ENCODE peak calls at places on chromosomes 13 and 19, in seven cellular contexts. X, Y, R, Q, A, N and O are unnamed samples.

GRCh38 chr13:36965767-36966166 is 33.4 kb downstream of the ALG5 start:
- DNase-seq in X (no peak), Y (no peak), R (peak), Q (no peak), A (no peak), N (no peak), O (no peak)

GRCh38 chr19:13652810-13653590 is 111.3 kb upstream of the MRI1 start:
- DNase-seq in X (no peak), Y (no peak), R (no peak), Q (no peak), A (no peak), N (no peak), O (no peak)

GRCh38 chr13:73303858-73304257 is 245.1 kb downstream of the KLF5 start:
- DNase-seq in X (no peak), Y (no peak), R (peak), Q (no peak), A (no peak), N (no peak), O (no peak)

GRCh38 chr19:5126498-5127223 is 157.7 kb downstream of the KDM4B start:
- DNase-seq in X (no peak), Y (no peak), R (no peak), Q (no peak), A (no peak), N (no peak), O (no peak)

GRCh38 chr13:30844548-30845296 is 61.3 kb upstream of the MEDAG start:
- DNase-seq in X (no peak), Y (no peak), R (no peak), Q (no peak), A (no peak), N (no peak), O (no peak)

GRCh38 chr13:92547256-92547655 is 679.4 kb upstream of the GPC6 start:
- DNase-seq in X (no peak), Y (no peak), R (peak), Q (no peak), A (no peak), N (no peak), O (no peak)

GRCh38 chr19:48510421-48511268 is 990 bp downstream of the LMTK3 start:
- DNase-seq in X (peak), Y (peak), R (peak), Q (peak), A (no peak), N (peak), O (peak)

GRCh38 chr19:19094513-19094912 is 30.7 kb downstream of the SLC25A42 start:
- DNase-seq in X (no peak), Y (no peak), R (no peak), Q (no peak), A (no peak), N (no peak), O (no peak)

GRCh38 chr13:59700281-59700680 is 463.4 kb downstream of the DIAPH3 start:
- DNase-seq in X (no peak), Y (no peak), R (peak), Q (no peak), A (no peak), N (no peak), O (no peak)

GRCh38 chr19:409515-410242 is 732 bp upstream of the C2CD4C start:
- DNase-seq in X (no peak), Y (no peak), R (no peak), Q (no peak), A (no peak), N (no peak), O (peak)

GRCh38 chr19:49157445-49158224 is at the start of gene TRPM4:
- DNase-seq in X (peak), Y (no peak), R (peak), Q (peak), A (no peak), N (peak), O (peak)

GRCh38 chr19:34187011-34187410 is 14.7 kb downstream of the LSM14A start:
- DNase-seq in X (no peak), Y (no peak), R (no peak), Q (no peak), A (no peak), N (no peak), O (no peak)

GRCh38 chr19:52567921-52568320 is 2.2 kb upstream of the ZNF701 start:
- DNase-seq in X (no peak), Y (no peak), R (no peak), Q (no peak), A (no peak), N (no peak), O (no peak)

GRCh38 chr19:10644351-10645007 is 9.7 kb upstream of the ILF3 start:
- DNase-seq in X (peak), Y (peak), R (peak), Q (peak), A (peak), N (peak), O (peak)

GRCh38 chr19:54338521-54338920 is 441 bp downstream of the LILRA4 start:
- DNase-seq in X (no peak), Y (no peak), R (no peak), Q (no peak), A (no peak), N (no peak), O (no peak)

GRCh38 chr13:22061371-22061805 is 390.5 kb downstream of the FGF9 start:
- DNase-seq in X (no peak), Y (peak), R (no peak), Q (no peak), A (no peak), N (no peak), O (no peak)

GRCh38 chr13:46385946-46386345 is 1.1 kb downstream of the RUBCNL start:
- DNase-seq in X (no peak), Y (no peak), R (no peak), Q (no peak), A (no peak), N (no peak), O (no peak)

GRCh38 chr19:1097810-1098176 is 2.6 kb upstream of the POLR2E start:
- DNase-seq in X (peak), Y (no peak), R (no peak), Q (no peak), A (no peak), N (no peak), O (no peak)

GRCh38 chr13:41356788-41357187 is 45.7 kb downstream of the NAA16 start:
- DNase-seq in X (no peak), Y (peak), R (no peak), Q (no peak), A (no peak), N (no peak), O (no peak)

GRCh38 chr19:16206046-16206605 is 8.4 kb downstream of the AP1M1 start:
- DNase-seq in X (no peak), Y (no peak), R (no peak), Q (no peak), A (no peak), N (no peak), O (peak)

GRCh38 chr13:51397262-51397933 is 55.4 kb downstream of the INTS6 start:
- DNase-seq in X (no peak), Y (no peak), R (peak), Q (no peak), A (no peak), N (no peak), O (peak)

GRCh38 chr13:73421310-73421912 is 362.6 kb downstream of the KLF5 start:
- DNase-seq in X (no peak), Y (no peak), R (peak), Q (no peak), A (no peak), N (peak), O (no peak)

GRCh38 chr19:7680606-7681335 is at the start of gene TRAPPC5:
- DNase-seq in X (peak), Y (peak), R (peak), Q (peak), A (no peak), N (peak), O (peak)

GRCh38 chr19:7679771-7680605 is 645 bp upstream of the TRAPPC5 start:
- DNase-seq in X (no peak), Y (no peak), R (no peak), Q (no peak), A (no peak), N (no peak), O (no peak)

GRCh38 chr19:7681336-7682174 is 922 bp downstream of the TRAPPC5 start:
- DNase-seq in X (peak), Y (peak), R (peak), Q (peak), A (no peak), N (peak), O (peak)

GRCh38 chr19:7679017-7679720 is 1.5 kb upstream of the TRAPPC5 start:
- DNase-seq in X (no peak), Y (peak), R (no peak), Q (no peak), A (no peak), N (no peak), O (no peak)

DNA sequence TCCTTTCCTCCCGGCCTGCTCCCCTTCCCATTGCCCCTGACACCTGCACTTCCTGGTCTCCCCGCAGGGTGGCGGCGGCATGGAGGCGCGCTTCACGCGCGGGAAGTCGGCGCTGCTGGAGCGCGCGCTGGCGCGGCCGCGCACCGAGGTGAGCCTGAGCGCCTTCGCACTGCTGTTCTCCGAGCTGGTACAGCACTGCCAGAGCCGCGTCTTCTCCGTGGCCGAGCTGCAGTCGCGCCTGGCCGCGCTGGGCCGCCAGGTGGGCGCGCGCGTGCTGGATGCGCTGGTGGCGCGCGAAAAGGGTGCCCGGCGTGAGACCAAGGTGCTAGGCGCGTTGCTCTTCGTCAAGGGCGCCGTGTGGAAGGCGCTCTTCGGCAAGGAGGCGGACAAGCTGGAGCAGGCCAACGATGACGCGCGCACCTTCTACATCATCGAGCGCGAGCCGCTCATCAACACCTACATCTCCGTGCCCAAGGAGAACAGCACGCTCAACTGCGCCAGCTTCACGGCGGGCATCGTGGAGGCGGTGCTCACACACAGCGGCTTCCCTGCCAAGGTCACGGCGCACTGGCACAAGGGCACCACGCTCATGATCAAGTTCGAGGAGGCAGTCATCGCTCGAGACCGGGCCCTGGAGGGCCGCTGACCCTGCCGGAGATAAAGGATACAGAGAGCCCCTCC is 1.7 kb downstream of the TRAPPC5 start:
- DNase-seq in X (peak), Y (no peak), R (no peak), Q (no peak), A (no peak), N (peak), O (no peak)
- H3K27ac ChIP-seq in X (peak), Y (peak), R (no peak), Q (no peak), A (no peak), N (no peak), O (peak)

GRCh38 chr13:113153810-113154748 is 4.4 kb upstream of the PROZ start:
- DNase-seq in X (peak), Y (peak), R (peak), Q (peak), A (no peak), N (peak), O (peak)

GRCh38 chr13:113151745-113152707 is 6.4 kb upstream of the PROZ start:
- DNase-seq in X (no peak), Y (no peak), R (peak), Q (peak), A (no peak), N (no peak), O (no peak)

GRCh38 chr13:113155201-113155600 is 3.2 kb upstream of the PROZ start:
- DNase-seq in X (no peak), Y (no peak), R (no peak), Q (no peak), A (no peak), N (no peak), O (no peak)

GRCh38 chr13:113150545-113151365 is 7.7 kb upstream of the PROZ start:
- DNase-seq in X (no peak), Y (no peak), R (no peak), Q (no peak), A (no peak), N (no peak), O (no peak)

GRCh38 chr13:113152894-113153809 is 5.3 kb upstream of the PROZ start:
- DNase-seq in X (peak), Y (peak), R (no peak), Q (peak), A (no peak), N (peak), O (peak)
- H3K27ac ChIP-seq in X (peak), Y (peak), R (peak), Q (peak), A (peak), N (peak), O (peak)

GRCh38 chr19:57817976-57818375 is 3.3 kb upstream of the ZNF552 start:
- DNase-seq in X (no peak), Y (no peak), R (no peak), Q (no peak), A (no peak), N (no peak), O (no peak)

GRCh38 chr19:57816652-57817051 is 1.9 kb upstream of the ZNF552 start:
- DNase-seq in X (no peak), Y (no peak), R (no peak), Q (no peak), A (no peak), N (no peak), O (no peak)

GRCh38 chr19:57814505-57815246 is at the start of gene ZNF552:
- DNase-seq in X (peak), Y (peak), R (peak), Q (peak), A (peak), N (peak), O (peak)

GRCh38 chr19:57813919-57814504 is 701 bp downstream of the ZNF552 start:
- DNase-seq in X (no peak), Y (no peak), R (no peak), Q (no peak), A (no peak), N (no peak), O (no peak)

DNA sequence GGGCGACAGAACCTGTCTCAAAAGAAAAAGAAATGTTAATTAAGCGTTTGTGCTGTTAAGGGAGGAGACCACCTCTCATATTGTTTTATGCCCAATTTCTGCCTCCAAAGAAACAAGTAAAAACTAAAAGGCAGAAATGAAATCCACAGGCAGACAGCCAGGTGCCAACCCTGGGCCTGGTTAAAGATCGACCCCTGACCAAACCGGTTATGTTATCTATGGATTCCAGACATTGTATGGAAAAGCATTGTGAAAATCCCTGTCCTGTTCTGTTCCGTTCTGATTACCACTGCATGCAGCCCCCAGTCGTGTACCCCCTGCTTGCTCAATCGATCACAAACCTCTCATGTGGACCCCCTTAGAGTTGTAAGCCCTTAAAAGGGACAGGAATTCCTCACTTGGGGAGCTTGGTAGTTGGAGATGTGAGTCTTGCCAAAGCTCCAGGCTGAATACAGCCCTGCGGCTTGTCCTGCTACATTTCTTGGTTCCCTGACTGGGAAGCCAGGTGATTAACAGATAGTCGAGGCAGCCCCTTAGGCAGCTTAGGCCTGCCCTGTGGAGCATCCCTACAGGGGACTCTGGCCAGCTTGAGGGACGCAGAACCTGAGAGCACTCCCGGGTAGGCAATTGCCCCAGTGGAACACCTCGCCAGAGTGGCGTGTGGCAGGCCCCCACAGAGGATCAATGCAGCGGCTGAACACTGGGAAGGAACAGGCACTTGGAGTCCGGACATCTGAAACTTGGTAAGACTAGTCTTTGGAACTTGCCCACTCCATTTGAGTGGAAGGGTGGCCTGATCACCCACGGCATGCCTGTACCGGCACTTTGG is 748 bp upstream of the ZNF552 start:
- DNase-seq in X (no peak), Y (no peak), R (no peak), Q (no peak), A (no peak), N (no peak), O (no peak)
- H3K27ac ChIP-seq in X (peak), Y (peak), R (no peak), Q (no peak), A (peak), N (peak), O (peak)

DNA sequence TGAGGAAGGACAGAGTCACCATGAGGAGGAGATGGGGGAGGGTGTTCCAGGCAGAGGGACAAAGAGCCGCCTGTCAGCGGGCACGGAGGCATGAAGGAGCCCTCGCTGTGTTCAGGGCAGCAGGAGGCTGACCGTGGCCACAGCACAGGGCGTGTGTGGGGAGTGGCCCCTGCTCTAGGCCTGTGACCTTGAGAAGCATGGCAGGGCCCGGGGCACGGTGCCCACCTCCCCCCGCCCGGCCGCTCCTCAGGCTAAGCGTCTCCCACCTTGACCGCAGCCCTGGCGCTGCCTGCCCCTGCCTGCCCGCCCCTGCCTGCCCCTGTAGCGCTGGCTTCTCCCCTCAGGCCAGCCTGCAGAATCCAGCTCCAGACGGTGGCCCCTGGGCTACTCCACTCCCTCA is 11.6 kb downstream of the MAP2K2 start:
- DNase-seq in X (no peak), Y (no peak), R (no peak), Q (no peak), A (no peak), N (no peak), O (no peak)
- H3K27ac ChIP-seq in X (no peak), Y (no peak), R (no peak), Q (no peak), A (no peak), N (no peak), O (no peak)

DNA sequence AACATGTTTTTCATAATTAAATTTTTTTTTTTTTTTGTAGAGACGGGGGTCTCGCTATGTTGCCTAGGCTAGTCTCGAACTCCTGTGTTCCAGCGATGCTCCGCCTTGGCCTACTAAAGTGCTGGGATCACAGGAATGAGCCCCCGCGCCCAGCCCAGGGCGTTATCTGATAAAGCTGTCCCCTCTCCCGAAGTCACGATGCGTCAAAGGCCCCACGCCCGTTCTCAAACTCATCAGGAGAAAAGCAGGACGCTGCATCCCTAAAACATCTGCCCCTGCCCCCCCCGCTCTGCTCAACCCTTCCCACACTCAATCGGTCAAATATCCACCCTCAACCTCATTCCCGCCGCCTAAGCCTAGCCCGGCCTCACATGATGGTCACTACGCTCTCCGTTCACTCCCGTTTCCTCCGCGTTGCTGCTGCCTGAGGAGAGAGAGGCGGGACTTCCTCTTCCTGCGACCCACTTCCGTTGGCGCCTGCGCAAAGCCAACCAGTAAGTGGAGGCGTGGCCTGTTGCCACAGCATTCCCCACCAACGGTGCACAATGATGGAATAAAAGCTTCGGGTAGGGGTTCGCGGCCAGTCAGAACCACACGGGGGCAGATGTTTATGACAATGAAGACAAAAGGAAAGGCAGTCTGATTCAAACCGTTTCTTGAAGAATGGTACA is at the start of gene SNRPD2:
- DNase-seq in X (peak), Y (peak), R (peak), Q (peak), A (peak), N (peak), O (peak)
- H3K27ac ChIP-seq in X (peak), Y (peak), R (peak), Q (peak), A (peak), N (peak), O (peak)

GRCh38 chr13:99628442-99628841 is 127.2 kb downstream of the TM9SF2 start:
- DNase-seq in X (no peak), Y (no peak), R (no peak), Q (no peak), A (no peak), N (no peak), O (no peak)

GRCh38 chr13:99626461-99627082 is 125.3 kb downstream of the TM9SF2 start:
- DNase-seq in X (no peak), Y (no peak), R (peak), Q (no peak), A (no peak), N (no peak), O (no peak)

GRCh38 chr13:99634672-99635071 is 133.4 kb downstream of the TM9SF2 start:
- DNase-seq in X (no peak), Y (no peak), R (no peak), Q (no peak), A (no peak), N (no peak), O (no peak)

GRCh38 chr13:99629641-99630040 is 128.4 kb downstream of the TM9SF2 start:
- DNase-seq in X (no peak), Y (no peak), R (no peak), Q (no peak), A (no peak), N (no peak), O (no peak)

GRCh38 chr13:99630269-99630898 is 129.1 kb downstream of the TM9SF2 start:
- DNase-seq in X (no peak), Y (no peak), R (no peak), Q (no peak), A (no peak), N (no peak), O (no peak)
- H3K27ac ChIP-seq in X (no peak), Y (no peak), R (no peak), Q (no peak), A (no peak), N (no peak), O (no peak)